ENCODE peak calls at places on chromosomes 11 and 22, in four cellular contexts. Q, R, Z and W are unnamed samples.

GRCh38 chr11:46642627-46643335 is 25.4 kb downstream of the ATG13 start:
- DNase-seq in Q (peak), R (no peak), Z (no peak), W (no peak)

GRCh38 chr11:61294717-61295595 is at the start of gene VWCE:
- DNase-seq in Q (no peak), R (peak), Z (no peak), W (no peak)

GRCh38 chr11:1473011-1473628 is 13.5 kb downstream of the MOB2 start:
- DNase-seq in Q (no peak), R (no peak), Z (no peak), W (no peak)

GRCh38 chr11:122717264-122717867 is 61.8 kb downstream of the UBASH3B start:
- DNase-seq in Q (no peak), R (no peak), Z (peak), W (no peak)

GRCh38 chr11:68056317-68057285 is 17.8 kb downstream of the TCIRG1 start:
- DNase-seq in Q (no peak), R (peak), Z (no peak), W (no peak)

GRCh38 chr11:88363004-88363403 is 25.5 kb upstream of the CTSC start:
- DNase-seq in Q (no peak), R (no peak), Z (no peak), W (no peak)

GRCh38 chr11:122803306-122803705 is 35.0 kb upstream of the CRTAM start:
- DNase-seq in Q (no peak), R (no peak), Z (no peak), W (no peak)

GRCh38 chr11:88979641-88980040 is 86.1 kb downstream of the GRM5 start:
- DNase-seq in Q (no peak), R (no peak), Z (no peak), W (no peak)

GRCh38 chr22:18076060-18076497 is 1.7 kb upstream of the PEX26 start:
- DNase-seq in Q (peak), R (peak), Z (no peak), W (peak)

DNA sequence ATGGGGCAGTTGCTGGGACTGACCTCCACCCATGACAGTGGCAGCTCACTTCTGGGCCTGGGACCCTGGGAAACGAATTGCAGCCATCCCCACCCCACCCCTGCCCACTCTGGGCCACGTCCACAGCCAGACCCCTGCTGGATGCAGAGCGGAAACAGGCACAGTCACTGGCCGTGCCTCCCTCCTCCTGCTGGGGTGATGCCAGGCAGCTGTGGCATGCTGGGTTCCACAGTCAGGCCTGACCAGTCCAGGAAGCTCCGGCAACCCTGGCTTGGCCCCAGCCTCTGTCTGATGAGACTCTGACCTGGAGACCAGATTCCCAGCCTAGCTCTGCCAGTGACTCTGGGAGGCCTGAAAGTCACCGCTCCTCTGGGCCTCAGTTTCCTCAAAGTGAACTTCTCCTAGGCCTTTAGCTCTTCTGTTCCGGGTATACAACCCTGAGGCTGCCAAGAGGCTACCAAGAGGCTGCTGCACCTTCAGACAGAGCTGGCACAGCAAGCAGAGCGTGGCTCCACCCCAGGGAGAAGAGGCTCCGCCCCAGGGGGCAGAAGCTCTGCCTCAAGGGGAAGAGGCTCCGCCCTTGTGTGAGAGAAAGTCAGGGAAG is 8.9 kb downstream of the SULT4A1 start:
- DNase-seq in Q (no peak), R (no peak), Z (no peak), W (no peak)
- TF ChIP-seq BHLHE40 in Q (no peak), R (no peak), Z (no peak), W (no peak)

GRCh38 chr11:35579557-35580396 is 38.5 kb upstream of the FJX1 start:
- DNase-seq in Q (peak), R (peak), Z (no peak), W (no peak)
- TF ChIP-seq FOXK2 in Q (no peak), R (no peak), Z (no peak), W (no peak)

DNA sequence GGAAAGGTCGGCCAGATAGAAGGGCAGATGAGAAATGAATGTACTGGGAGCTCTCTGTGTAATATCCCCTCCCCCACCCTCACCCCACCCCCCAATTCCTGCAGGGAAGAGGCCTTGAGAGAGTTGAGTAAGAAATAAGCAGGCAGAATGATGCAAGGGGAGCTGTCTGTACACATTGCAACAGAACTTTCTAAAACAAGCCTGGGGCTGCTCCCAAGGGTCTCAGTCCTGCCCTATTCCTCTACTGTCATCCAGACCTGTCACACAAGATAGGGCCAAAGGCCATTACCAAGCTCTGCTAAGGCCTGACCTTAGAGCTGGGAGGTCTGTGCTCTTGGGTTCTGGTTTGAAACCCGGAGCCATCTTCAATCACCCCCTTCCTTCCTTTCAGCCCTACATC is 5.7 kb upstream of the DGAT2 start:
- DNase-seq in Q (no peak), R (peak), Z (no peak), W (no peak)
- TF ChIP-seq BHLHE40 in Q (no peak), R (no peak), Z (no peak), W (no peak)

GRCh38 chr22:49983148-49984042 is 22.8 kb downstream of the PIM3 start:
- DNase-seq in Q (no peak), R (no peak), Z (no peak), W (no peak)
- TF ChIP-seq FOXK2 in Q (no peak), R (no peak), Z (no peak), W (no peak)

GRCh38 chr11:73195191-73196007 is 22.7 kb upstream of the P2RY2 start:
- DNase-seq in Q (no peak), R (peak), Z (no peak), W (no peak)
- TF ChIP-seq BHLHE40 in Q (no peak), R (no peak), Z (no peak), W (no peak)

GRCh38 chr22:46672731-46673130 is 52.5 kb downstream of the GRAMD4 start:
- DNase-seq in Q (no peak), R (no peak), Z (no peak), W (no peak)

GRCh38 chr22:46673677-46674236 is 53.6 kb downstream of the GRAMD4 start:
- DNase-seq in Q (no peak), R (no peak), Z (no peak), W (no peak)

GRCh38 chr22:46673205-46673604 is 53.0 kb downstream of the GRAMD4 start:
- DNase-seq in Q (no peak), R (no peak), Z (no peak), W (no peak)

GRCh38 chr22:46674367-46674781 is 54.2 kb downstream of the GRAMD4 start:
- DNase-seq in Q (no peak), R (no peak), Z (no peak), W (no peak)

GRCh38 chr22:46671824-46672432 is 51.7 kb downstream of the GRAMD4 start:
- DNase-seq in Q (no peak), R (no peak), Z (no peak), W (no peak)
- TF ChIP-seq FOXK2 in Q (no peak), R (no peak), Z (no peak), W (no peak)